ENCODE peak calls at places on chromosome 17, in six cellular contexts. H, X, K, N, I and Y are unnamed samples.

GRCh38 chr17:71438631-71439146 is 682.1 kb upstream of the SOX9 start:
- DNase-seq in I (no peak), H (no peak), N (no peak), K (peak), X (no peak), Y (peak)

GRCh38 chr17:76597156-76598003 is 11.7 kb upstream of the ST6GALNAC2 start:
- DNase-seq in N (no peak), I (no peak), H (peak), K (no peak), X (no peak), Y (no peak)

GRCh38 chr17:63075969-63076368 is 109.9 kb downstream of the TANC2 start:
- DNase-seq in H (no peak), N (no peak), X (no peak), K (no peak), I (no peak), Y (peak)

GRCh38 chr17:17713839-17714238 is 32.6 kb downstream of the RAI1 start:
- DNase-seq in H (no peak), I (no peak), X (no peak), K (no peak), N (no peak), Y (peak)

GRCh38 chr17:7063518-7064094 is 16.4 kb downstream of the CLEC10A start:
- DNase-seq in X (no peak), K (no peak), H (no peak), N (no peak), I (no peak), Y (no peak)

GRCh38 chr17:77494664-77495435 is 354.1 kb downstream of the SEC14L1 start:
- DNase-seq in X (peak), N (peak), K (peak), I (peak), H (peak), Y (peak)

GRCh38 chr17:77645441-77646430 is 312.8 kb upstream of the TNRC6C start:
- DNase-seq in I (no peak), H (no peak), K (no peak), X (no peak), N (no peak), Y (no peak)

GRCh38 chr17:17104494-17104893 is 62.2 kb downstream of the MPRIP start:
- DNase-seq in X (no peak), K (no peak), N (no peak), I (no peak), H (peak), Y (no peak)

GRCh38 chr17:45131616-45132301 is 556 bp downstream of the PLCD3 start:
- DNase-seq in N (no peak), I (no peak), K (peak), H (peak), X (peak), Y (no peak)

GRCh38 chr17:80738406-80738805 is 193.8 kb downstream of the RPTOR start:
- DNase-seq in K (no peak), I (no peak), N (no peak), X (no peak), H (no peak), Y (no peak)

GRCh38 chr17:82458885-82459424 is 414 bp downstream of the NARF start:
- DNase-seq in I (no peak), N (no peak), K (no peak), X (no peak), H (no peak), Y (peak)

GRCh38 chr17:18315498-18316360 is 636 bp downstream of the SMCR8 start:
- DNase-seq in K (no peak), X (no peak), I (no peak), H (no peak), N (no peak), Y (peak)

GRCh38 chr17:74778960-74779359 is 2.8 kb upstream of the NAT9 start:
- DNase-seq in H (no peak), I (no peak), N (no peak), X (no peak), K (no peak), Y (peak)

GRCh38 chr17:44010966-44011647 is 3.7 kb downstream of the TMEM101 start:
- DNase-seq in N (no peak), I (no peak), H (no peak), X (no peak), K (no peak), Y (peak)

GRCh38 chr17:63495471-63495870 is 18.6 kb downstream of the ACE start:
- DNase-seq in X (no peak), H (no peak), N (no peak), K (no peak), I (no peak), Y (peak)

GRCh38 chr17:18141210-18141803 is 32.8 kb downstream of the MYO15A start:
- DNase-seq in K (peak), I (no peak), H (no peak), X (no peak), N (no peak), Y (peak)

GRCh38 chr17:43070257-43070656 is 45.2 kb downstream of the RND2 start:
- DNase-seq in N (no peak), I (no peak), K (no peak), X (no peak), H (no peak), Y (no peak)

DNA sequence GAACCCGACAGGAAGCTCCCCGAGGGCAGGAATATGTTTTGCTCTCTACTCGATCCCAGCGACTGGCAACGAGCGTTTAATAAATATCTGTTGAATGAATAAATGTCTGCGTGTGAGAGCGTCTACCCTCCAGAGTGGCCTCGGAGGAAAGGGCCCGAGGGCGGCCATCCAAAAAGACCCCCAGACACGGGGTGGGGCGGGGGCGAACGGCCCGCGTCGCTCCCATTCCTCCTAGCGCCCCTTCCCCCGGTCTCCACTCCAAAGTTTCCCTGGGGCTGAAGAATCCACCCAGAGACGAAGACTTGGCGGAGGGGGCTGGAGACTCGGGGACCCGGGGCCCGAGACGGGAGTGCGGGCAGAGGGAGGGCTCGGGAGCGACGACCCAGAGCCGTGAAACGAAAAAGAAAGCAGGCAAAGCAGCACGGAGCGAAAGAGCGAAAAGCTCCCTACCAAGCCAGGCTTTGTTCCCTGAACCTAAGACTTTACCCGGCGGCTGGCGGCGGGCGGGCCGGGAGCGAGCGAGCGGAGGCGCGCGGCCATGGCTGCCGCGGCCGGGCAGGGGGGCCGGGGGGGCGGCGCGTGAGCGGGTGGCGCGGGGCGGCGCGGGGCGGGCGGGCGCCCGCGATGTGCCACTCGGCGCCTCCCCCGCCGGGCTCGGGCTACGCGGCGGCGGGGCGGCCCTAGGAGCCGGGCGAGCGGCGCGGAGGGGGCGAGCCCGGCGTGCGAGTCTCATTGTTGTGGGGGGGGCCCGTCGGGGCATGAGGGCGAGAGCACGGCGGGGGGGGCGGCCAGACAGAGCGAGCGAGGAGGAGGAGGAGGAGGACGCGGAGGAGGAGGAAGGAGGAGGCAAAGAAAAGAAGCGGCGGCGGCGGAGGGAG is at the start of gene MLLT6:
- DNase-seq in K (peak), N (peak), X (peak), I (peak), H (peak), Y (peak)
- TF ChIP-seq POLR2A in K (peak), N (peak), X (peak), I (no peak), H (no peak), Y (no peak)

GRCh38 chr17:40818733-40819527 is 3.5 kb downstream of the KRT10 start:
- DNase-seq in H (peak), X (peak), I (peak), K (peak), N (peak), Y (peak)
- TF ChIP-seq POLR2A in H (peak), X (peak), I (peak), K (peak), N (peak), Y (peak)

GRCh38 chr17:3048727-3049471 is 14.5 kb downstream of the OR1D5 start:
- DNase-seq in I (peak), K (peak), N (peak), H (peak), X (peak), Y (peak)
- TF ChIP-seq POLR2A in I (no peak), K (peak), N (no peak), H (no peak), X (no peak), Y (no peak)

GRCh38 chr17:5584383-5584951 is at the start of gene NLRP1:
- DNase-seq in K (peak), X (peak), N (peak), H (peak), I (peak), Y (peak)

GRCh38 chr17:5585814-5586558 is 1.7 kb upstream of the NLRP1 start:
- DNase-seq in K (no peak), H (no peak), X (no peak), N (no peak), I (no peak), Y (peak)

GRCh38 chr17:5588584-5588983 is 4.3 kb upstream of the NLRP1 start:
- DNase-seq in K (no peak), N (no peak), H (no peak), I (no peak), X (no peak), Y (no peak)

GRCh38 chr17:5584971-5585794 is 874 bp upstream of the NLRP1 start:
- DNase-seq in N (no peak), I (no peak), H (no peak), K (no peak), X (no peak), Y (peak)

GRCh38 chr17:5587431-5588032 is 3.2 kb upstream of the NLRP1 start:
- DNase-seq in X (peak), N (no peak), H (no peak), I (no peak), K (peak), Y (peak)
- TF ChIP-seq POLR2A in X (no peak), N (no peak), H (no peak), I (no peak), K (no peak), Y (no peak)

DNA sequence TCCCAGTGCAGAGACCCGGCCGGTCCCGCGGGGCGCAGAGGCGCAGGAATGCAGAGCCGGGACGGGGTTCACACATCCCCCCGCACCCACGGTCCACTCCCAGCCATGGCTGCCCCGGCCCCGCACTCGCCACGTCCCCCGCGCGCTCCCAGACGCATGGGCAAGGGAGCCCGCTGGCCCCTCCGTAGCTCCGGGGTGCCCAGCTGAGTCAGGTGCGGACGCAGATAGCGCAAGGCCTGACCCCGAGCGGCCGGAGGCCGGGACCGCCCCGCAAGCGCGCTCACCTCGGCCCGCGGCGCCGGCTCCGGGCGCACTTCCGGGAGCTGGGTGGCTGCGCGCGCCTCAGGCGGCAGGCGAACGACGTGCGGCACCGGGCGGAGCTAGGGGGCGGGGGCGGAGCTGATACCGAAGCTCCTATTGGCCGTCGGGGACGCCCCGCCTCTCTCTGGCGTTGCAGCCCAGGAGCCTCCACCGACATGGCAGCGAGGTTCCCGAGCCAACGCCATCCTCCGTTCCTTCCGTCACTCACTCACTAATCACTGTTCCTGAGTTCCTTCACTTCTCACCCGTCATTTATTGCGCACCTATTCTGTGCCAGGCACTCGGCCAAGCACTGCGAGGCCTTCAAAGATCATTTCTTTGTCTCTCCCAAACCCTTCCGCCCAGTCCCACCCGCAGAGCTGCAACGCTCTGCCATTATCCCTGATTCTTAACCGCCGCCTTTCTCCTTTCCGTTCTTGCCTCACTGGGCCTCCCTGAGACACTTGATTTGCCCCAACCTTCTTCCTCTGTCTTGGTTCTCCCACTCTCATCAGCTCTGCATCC is at the start of gene ZNF18:
- DNase-seq in K (peak), X (peak), I (peak), N (peak), H (peak), Y (peak)
- TF ChIP-seq POLR2A in K (peak), X (peak), I (peak), N (peak), H (peak), Y (peak)

DNA sequence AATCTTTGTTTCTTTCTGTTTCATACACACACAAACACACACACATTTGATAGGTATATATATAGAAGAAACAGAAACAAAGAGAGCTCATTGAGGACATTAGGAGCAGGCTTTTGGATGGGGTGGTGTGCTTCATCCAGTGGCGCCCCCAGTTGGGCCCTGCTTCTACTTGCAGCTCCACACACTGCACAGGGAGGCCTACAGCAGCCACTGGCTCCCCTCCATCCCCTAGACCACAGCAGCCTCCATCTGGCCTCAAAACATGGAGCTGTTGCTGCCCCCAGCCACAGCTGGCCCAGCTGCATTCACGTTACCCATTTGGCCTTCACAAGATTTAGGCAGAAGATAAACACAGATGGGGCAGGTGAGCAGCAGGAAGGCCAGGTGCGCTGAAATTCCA is 33.1 kb upstream of the NF1 start:
- DNase-seq in N (no peak), X (no peak), H (no peak), K (peak), I (no peak), Y (no peak)
- TF ChIP-seq POLR2A in N (no peak), X (no peak), H (no peak), K (no peak), I (no peak), Y (no peak)